ENCODE peak calls at places on chromosome 13, in eight cellular contexts. N is WTC11, I is endodermal cell, K is AG04450, P is PC-9, Z is fibroblast of pulmonary artery, V is uterus, T is neural progenitor cell. W is an unnamed sample.
A peak's percentile ranks its signal among the peaks of the same experiment; 100 is the strongest.

GRCh38 chr13:51869921-51870320 is 8.2 kb downstream of the CCDC70 start:
- DNase-seq in N (no peak), I (no peak), K (no peak), P (no peak), Z (no peak), V (no peak), T (no peak), W (no peak)

GRCh38 chr13:64556391-64556790 is 2673.7 kb downstream of the PCDH9 start:
- DNase-seq in N (no peak), I (no peak), K (no peak), P (no peak), Z (peak; percentile 16), V (no peak), T (no peak), W (no peak)

GRCh38 chr13:40401911-40402776 is 264.3 kb downstream of the FOXO1 start:
- DNase-seq in N (no peak), I (no peak), K (peak; percentile 79), P (peak; percentile 88), Z (peak; percentile 99), V (peak; percentile 100), T (no peak), W (peak; percentile 89)

GRCh38 chr13:28532226-28533048 is 37.5 kb upstream of the FLT1 start:
- DNase-seq in N (peak; percentile 54), I (peak; percentile 74), K (no peak), P (no peak), Z (no peak), V (no peak), T (peak; percentile 70), W (no peak)

GRCh38 chr13:31154939-31155338 is 6.8 kb downstream of the HSPH1 start:
- DNase-seq in N (no peak), I (no peak), K (no peak), P (no peak), Z (no peak), V (no peak), T (no peak), W (no peak)

GRCh38 chr13:25391932-25392331 is 20.2 kb downstream of the ATP8A2 start:
- DNase-seq in N (no peak), I (no peak), K (no peak), P (no peak), Z (no peak), V (no peak), T (no peak), W (no peak)

GRCh38 chr13:61684976-61685682 is 269.5 kb upstream of the PCDH20 start:
- DNase-seq in N (no peak), I (no peak), K (no peak), P (no peak), Z (no peak), V (no peak), T (no peak), W (no peak)

GRCh38 chr13:23621316-23621645 is 51.1 kb downstream of the TNFRSF19 start:
- DNase-seq in N (no peak), I (no peak), K (peak; percentile 55), P (no peak), Z (peak; percentile 61), V (no peak), T (no peak), W (no peak)

GRCh38 chr13:94710881-94711560 is 1.3 kb downstream of the SOX21 start:
- DNase-seq in N (peak; percentile 53), I (peak; percentile 86), K (no peak), P (no peak), Z (no peak), V (no peak), T (peak; percentile 77), W (no peak)

GRCh38 chr13:106917673-106918652 is 350.0 kb upstream of the ARGLU1 start:
- DNase-seq in N (peak; percentile 84), I (peak; percentile 94), K (peak; percentile 27), P (peak; percentile 59), Z (peak; percentile 80), V (peak; percentile 47), T (peak; percentile 91), W (peak; percentile 36)

GRCh38 chr13:99575376-99575775 is 74.1 kb downstream of the TM9SF2 start:
- DNase-seq in N (peak; percentile 43), I (peak; percentile 68), K (no peak), P (no peak), Z (no peak), V (no peak), T (no peak), W (no peak)
- TF ChIP-seq CTCF in N (no peak), I (no peak), K (no peak), P (no peak), Z (no peak), V (no peak), T (no peak), W (no peak)

GRCh38 chr13:104326523-104326922 is 1260.3 kb upstream of the SLC10A2 start:
- DNase-seq in N (no peak), I (no peak), K (no peak), P (no peak), Z (no peak), V (no peak), T (no peak), W (no peak)

GRCh38 chr13:104318121-104318520 is 1251.9 kb upstream of the SLC10A2 start:
- DNase-seq in N (no peak), I (no peak), K (no peak), P (no peak), Z (peak; percentile 68), V (no peak), T (peak; percentile 18), W (no peak)

GRCh38 chr13:104320446-104320845 is 1254.2 kb upstream of the SLC10A2 start:
- DNase-seq in N (no peak), I (no peak), K (no peak), P (no peak), Z (peak; percentile 59), V (no peak), T (no peak), W (no peak)

GRCh38 chr13:104327217-104327616 is 1261.0 kb upstream of the SLC10A2 start:
- DNase-seq in N (no peak), I (no peak), K (no peak), P (no peak), Z (no peak), V (no peak), T (no peak), W (no peak)

GRCh38 chr13:104321756-104322155 is 1255.5 kb upstream of the SLC10A2 start:
- DNase-seq in N (no peak), I (no peak), K (no peak), P (no peak), Z (no peak), V (no peak), T (no peak), W (no peak)
- TF ChIP-seq CTCF in N (no peak), I (no peak), K (no peak), P (no peak), Z (no peak), V (no peak), T (no peak), W (no peak)

GRCh38 chr13:44869167-44869566 is 120.1 kb downstream of the NUFIP1 start:
- DNase-seq in N (no peak), I (no peak), K (no peak), P (no peak), Z (no peak), V (no peak), T (no peak), W (no peak)

GRCh38 chr13:44867825-44868224 is 121.4 kb downstream of the NUFIP1 start:
- DNase-seq in N (no peak), I (no peak), K (no peak), P (no peak), Z (peak; percentile 34), V (peak; percentile 69), T (no peak), W (no peak)

GRCh38 chr13:44868397-44868796 is 120.9 kb downstream of the NUFIP1 start:
- DNase-seq in N (no peak), I (no peak), K (no peak), P (no peak), Z (no peak), V (no peak), T (no peak), W (no peak)

GRCh38 chr13:44872751-44873150 is 116.5 kb downstream of the NUFIP1 start:
- DNase-seq in N (no peak), I (no peak), K (no peak), P (no peak), Z (no peak), V (no peak), T (no peak), W (no peak)

GRCh38 chr13:44870456-44870929 is 118.8 kb downstream of the NUFIP1 start:
- DNase-seq in N (no peak), I (no peak), K (no peak), P (no peak), Z (no peak), V (peak; percentile 48), T (no peak), W (no peak)
- TF ChIP-seq CTCF in N (no peak), I (peak; percentile 23), K (no peak), P (no peak), Z (no peak), V (no peak), T (no peak), W (no peak)

DNA sequence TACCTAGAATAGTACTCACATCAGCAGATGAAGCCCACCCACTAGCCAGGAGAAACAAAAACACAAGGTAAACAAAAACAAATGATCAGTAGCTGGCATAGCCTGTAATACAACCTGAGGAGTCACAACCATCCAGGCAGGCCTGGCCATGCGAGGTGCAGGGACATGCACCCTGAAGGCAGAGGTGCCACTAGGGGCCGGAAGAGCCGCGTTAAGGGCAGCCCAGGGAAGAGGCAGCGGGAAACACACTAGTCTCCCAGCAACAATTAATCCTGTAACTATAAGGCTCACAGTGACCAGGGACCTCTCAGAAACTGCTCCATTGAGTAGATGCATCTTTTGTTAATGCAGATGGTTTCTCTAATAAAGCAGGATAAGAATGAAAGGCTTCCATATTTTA is 28.9 kb downstream of the ANKRD10 start:
- DNase-seq in N (no peak), I (peak; percentile 82), K (no peak), P (no peak), Z (no peak), V (no peak), T (peak; percentile 52), W (no peak)
- TF ChIP-seq CTCF in N (no peak), I (peak; percentile 66), K (no peak), P (no peak), Z (no peak), V (no peak), T (peak; percentile 30), W (no peak)

GRCh38 chr13:73059460-73060250 is 850 bp downstream of the KLF5 start:
- DNase-seq in N (peak; percentile 78), I (peak; percentile 91), K (no peak), P (peak; percentile 60), Z (no peak), V (peak; percentile 18), T (peak; percentile 87), W (no peak)
- TF ChIP-seq CTCF in N (no peak), I (peak; percentile 61), K (no peak), P (no peak), Z (no peak), V (no peak), T (peak; percentile 40), W (peak; percentile 22)

GRCh38 chr13:63455938-63456337 is 2040.3 kb upstream of the PCDH20 start:
- DNase-seq in N (no peak), I (no peak), K (no peak), P (no peak), Z (no peak), V (no peak), T (peak; percentile 17), W (no peak)
- TF ChIP-seq CTCF in N (peak; percentile 42), I (peak; percentile 74), K (peak; percentile 19), P (peak; percentile 42), Z (peak; percentile 15), V (no peak), T (peak; percentile 54), W (peak; percentile 5)

W was measured in AG09319.